ENCODE peak calls at places on chromosomes 1 and 21, in ten cellular contexts. A is HCT116, Q is right lobe of liver, E is upper lobe of left lung, U is gastrocnemius medialis, T is heart left ventricle, O is body of pancreas, G is GM12878, I is HepG2, K is K562. W is an unnamed sample.

GRCh38 chr1:30778156-30778978 is 20.8 kb upstream of the LAPTM5 start:
- ATAC-seq in A (peak), Q (no peak), E (peak), U (no peak), T (no peak), O (no peak), G (peak), I (no peak), K (peak), W (no peak)

GRCh38 chr1:198678901-198679329 is 40.1 kb downstream of the PTPRC start:
- ATAC-seq in A (no peak), Q (peak), E (no peak), U (no peak), T (no peak), O (no peak), G (peak), I (no peak), K (no peak), W (no peak)

GRCh38 chr1:234216116-234216703 is 157.0 kb upstream of the COA6 start:
- ATAC-seq in A (no peak), Q (no peak), E (no peak), U (no peak), T (no peak), O (no peak), G (peak), I (no peak), K (no peak), W (no peak)

GRCh38 chr1:25572708-25573590 is 29.5 kb downstream of the LDLRAP1 start:
- ATAC-seq in A (peak), Q (peak), E (peak), U (no peak), T (peak), O (peak), G (peak), I (peak), K (peak), W (no peak)

GRCh38 chr1:62194651-62195282 is at the start of gene L1TD1:
- ATAC-seq in A (no peak), Q (no peak), E (peak), U (no peak), T (peak), O (no peak), G (no peak), I (no peak), K (no peak), W (peak)

GRCh38 chr1:160177231-160177630 is 13.1 kb upstream of the CASQ1 start:
- ATAC-seq in A (no peak), Q (no peak), E (no peak), U (no peak), T (no peak), O (no peak), G (peak), I (no peak), K (no peak), W (no peak)

GRCh38 chr1:109761227-109762038 is 2.3 kb downstream of the EPS8L3 start:
- ATAC-seq in A (no peak), Q (no peak), E (no peak), U (no peak), T (peak), O (no peak), G (no peak), I (no peak), K (no peak), W (no peak)

GRCh38 chr1:100810360-100810759 is 84.3 kb downstream of the EXTL2 start:
- ATAC-seq in A (no peak), Q (no peak), E (no peak), U (no peak), T (no peak), O (no peak), G (no peak), I (no peak), K (peak), W (no peak)

GRCh38 chr1:233909195-233909594 is 4.7 kb downstream of the SLC35F3 start:
- ATAC-seq in A (peak), Q (no peak), E (no peak), U (no peak), T (no peak), O (peak), G (no peak), I (no peak), K (no peak), W (no peak)

GRCh38 chr1:67005068-67005467 is 48.9 kb downstream of the SLC35D1 start:
- ATAC-seq in A (no peak), Q (peak), E (peak), U (no peak), T (peak), O (no peak), G (no peak), I (no peak), K (no peak), W (no peak)

GRCh38 chr1:160256396-160257046 is 5.8 kb downstream of the DCAF8 start:
- ATAC-seq in A (no peak), Q (no peak), E (no peak), U (no peak), T (no peak), O (no peak), G (no peak), I (no peak), K (no peak), W (no peak)

GRCh38 chr1:81920245-81920740 is 119.6 kb downstream of the ADGRL2 start:
- ATAC-seq in A (no peak), Q (peak), E (peak), U (peak), T (peak), O (peak), G (peak), I (no peak), K (no peak), W (peak)

GRCh38 chr1:116445534-116445933 is 72.5 kb downstream of the ATP1A1 start:
- ATAC-seq in A (no peak), Q (no peak), E (no peak), U (no peak), T (no peak), O (no peak), G (no peak), I (no peak), K (no peak), W (no peak)

GRCh38 chr1:2046225-2046917 is 3.8 kb upstream of the PRKCZ start:
- ATAC-seq in A (peak), Q (peak), E (no peak), U (no peak), T (peak), O (peak), G (peak), I (peak), K (peak), W (no peak)

GRCh38 chr1:160338580-160338979 is 4.5 kb downstream of the COPA start:
- ATAC-seq in A (no peak), Q (no peak), E (peak), U (no peak), T (no peak), O (no peak), G (no peak), I (no peak), K (no peak), W (no peak)

GRCh38 chr21:18384771-18385170 is 18.8 kb downstream of the TMPRSS15 start:
- ATAC-seq in A (no peak), Q (peak), E (no peak), U (no peak), T (no peak), O (no peak), G (no peak), I (no peak), K (no peak), W (no peak)

GRCh38 chr1:64948905-64949833 is 17.2 kb downstream of the JAK1 start:
- ATAC-seq in A (no peak), Q (no peak), E (no peak), U (no peak), T (no peak), O (peak), G (no peak), I (no peak), K (peak), W (no peak)

GRCh38 chr1:154454391-154455120 is 47.5 kb upstream of the TDRD10 start:
- ATAC-seq in A (no peak), Q (peak), E (peak), U (no peak), T (no peak), O (no peak), G (peak), I (no peak), K (no peak), W (no peak)

GRCh38 chr1:31318146-31318545 is 21.3 kb downstream of the ZCCHC17 start:
- ATAC-seq in A (no peak), Q (no peak), E (no peak), U (no peak), T (no peak), O (no peak), G (no peak), I (no peak), K (no peak), W (no peak)

GRCh38 chr21:35503646-35504045 is 454.5 kb upstream of the RUNX1 start:
- ATAC-seq in A (no peak), Q (peak), E (peak), U (no peak), T (no peak), O (no peak), G (no peak), I (no peak), K (no peak), W (no peak)

GRCh38 chr1:175580351-175580750 is 163.0 kb downstream of the TNR start:
- ATAC-seq in A (no peak), Q (no peak), E (no peak), U (no peak), T (no peak), O (no peak), G (no peak), I (no peak), K (no peak), W (no peak)

GRCh38 chr1:193799371-193799770 is 613.0 kb upstream of the B3GALT2 start:
- ATAC-seq in A (no peak), Q (no peak), E (no peak), U (no peak), T (peak), O (no peak), G (no peak), I (no peak), K (no peak), W (no peak)

GRCh38 chr1:156506450-156506849 is 5.9 kb upstream of the MEF2D start:
- ATAC-seq in A (no peak), Q (no peak), E (no peak), U (no peak), T (no peak), O (no peak), G (no peak), I (no peak), K (no peak), W (no peak)

GRCh38 chr1:156504821-156505678 is 4.5 kb upstream of the MEF2D start:
- ATAC-seq in A (peak), Q (peak), E (peak), U (peak), T (peak), O (peak), G (peak), I (peak), K (peak), W (peak)

GRCh38 chr1:156504062-156504813 is 3.7 kb upstream of the MEF2D start:
- ATAC-seq in A (no peak), Q (no peak), E (no peak), U (no peak), T (no peak), O (no peak), G (peak), I (peak), K (no peak), W (no peak)

GRCh38 chr1:156503672-156504055 is 3.1 kb upstream of the MEF2D start:
- ATAC-seq in A (no peak), Q (no peak), E (no peak), U (no peak), T (no peak), O (no peak), G (no peak), I (no peak), K (no peak), W (no peak)

GRCh38 chr1:156505679-156506298 is 5.2 kb upstream of the MEF2D start:
- ATAC-seq in A (no peak), Q (no peak), E (no peak), U (no peak), T (no peak), O (no peak), G (no peak), I (no peak), K (no peak), W (no peak)
- TF ChIP-seq POLR2A in A (no peak), Q (no peak), E (no peak), U (no peak), T (no peak), O (no peak), G (no peak), I (no peak), K (no peak), W (no peak)

GRCh38 chr1:111469539-111469938 is 4.2 kb upstream of the C1orf162 start:
- ATAC-seq in A (no peak), Q (no peak), E (no peak), U (no peak), T (no peak), O (no peak), G (no peak), I (no peak), K (no peak), W (no peak)

GRCh38 chr1:111465754-111466153 is 8.0 kb upstream of the C1orf162 start:
- ATAC-seq in A (no peak), Q (no peak), E (no peak), U (no peak), T (no peak), O (no peak), G (no peak), I (no peak), K (no peak), W (no peak)

GRCh38 chr1:111466480-111466879 is 7.3 kb upstream of the C1orf162 start:
- ATAC-seq in A (no peak), Q (no peak), E (no peak), U (no peak), T (no peak), O (no peak), G (no peak), I (no peak), K (no peak), W (no peak)

GRCh38 chr1:111468717-111469100 is 5.1 kb upstream of the C1orf162 start:
- ATAC-seq in A (no peak), Q (no peak), E (no peak), U (no peak), T (no peak), O (no peak), G (no peak), I (no peak), K (no peak), W (no peak)

DNA sequence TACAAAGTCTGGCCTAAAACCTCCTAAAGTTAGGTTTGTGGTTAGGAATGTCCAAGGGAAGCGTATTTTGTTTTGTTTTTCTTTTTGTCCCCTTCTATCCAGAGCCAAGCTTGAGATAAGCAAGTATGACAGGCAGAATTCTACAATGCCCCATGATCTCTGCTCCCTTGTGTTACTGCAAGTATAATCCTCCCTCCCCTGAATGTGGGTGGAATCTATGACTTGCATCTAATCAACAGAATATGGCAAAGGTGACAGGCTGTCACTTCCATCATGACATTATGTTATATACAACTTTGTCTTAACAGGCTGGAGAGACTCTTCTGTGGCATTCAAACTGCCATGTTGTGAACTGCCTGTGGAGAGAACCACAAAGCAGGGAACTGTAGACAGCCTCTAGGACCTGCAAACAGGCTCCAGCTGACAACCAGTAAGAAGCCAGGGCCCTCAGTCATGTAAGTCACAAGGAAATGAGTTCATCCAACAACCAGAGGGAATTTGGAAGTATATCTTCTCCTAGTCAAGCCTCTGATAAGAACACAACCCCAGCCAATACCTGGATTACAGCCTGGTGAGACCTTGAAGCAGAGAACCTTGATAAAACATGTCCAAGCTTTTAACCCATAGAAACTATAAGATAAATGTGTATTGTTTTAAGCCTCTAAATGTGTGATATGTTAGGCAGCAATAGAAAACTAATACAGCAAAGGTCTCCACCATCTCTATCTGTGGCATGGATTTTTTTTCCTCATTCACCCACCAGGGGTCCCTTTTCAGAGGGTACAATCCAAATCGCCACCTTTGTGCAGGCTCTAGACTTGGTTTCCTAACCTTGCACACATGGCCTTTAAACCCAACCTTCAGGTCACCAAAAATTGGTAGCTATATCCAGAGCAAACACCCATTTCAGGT is 5.7 kb upstream of the C1orf162 start:
- ATAC-seq in A (no peak), Q (no peak), E (no peak), U (no peak), T (peak), O (no peak), G (no peak), I (peak), K (peak), W (no peak)
- TF ChIP-seq CTCF in A (no peak), Q (no peak), E (no peak), U (no peak), T (no peak), O (no peak), G (peak), I (no peak), K (no peak), W (no peak)

GRCh38 chr1:32773764-32774463 is 43.2 kb downstream of the YARS1 start:
- ATAC-seq in A (peak), Q (no peak), E (no peak), U (no peak), T (no peak), O (no peak), G (peak), I (no peak), K (peak), W (no peak)
- TF ChIP-seq POLR2A in A (no peak), Q (no peak), E (no peak), U (no peak), T (no peak), O (peak), G (peak), I (peak), K (peak), W (no peak)

DNA sequence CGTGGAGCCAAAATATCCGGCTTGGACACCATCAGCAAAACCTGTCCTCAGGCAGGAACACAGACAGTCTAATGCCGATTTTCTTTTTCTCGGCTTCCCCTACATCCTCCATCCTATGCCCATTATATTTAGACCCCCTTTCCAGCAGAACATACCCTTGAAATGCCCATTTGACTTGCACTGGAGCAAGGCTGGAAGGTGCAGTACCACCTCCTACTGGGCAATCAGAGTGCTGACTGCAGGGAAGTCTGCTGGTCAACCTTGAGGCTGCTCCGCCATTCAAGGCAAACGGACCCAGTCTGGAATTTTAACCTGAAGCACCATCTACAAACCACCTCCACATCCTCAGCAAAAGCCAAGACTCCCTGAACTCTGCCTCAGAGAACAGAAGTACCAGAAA is 79.5 kb downstream of the TIAM1 start:
- ATAC-seq in A (no peak), Q (no peak), E (no peak), U (no peak), T (no peak), O (no peak), G (no peak), I (no peak), K (peak), W (no peak)
- TF ChIP-seq CTCF in A (peak), Q (no peak), E (no peak), U (no peak), T (no peak), O (no peak), G (no peak), I (no peak), K (no peak), W (no peak)

GRCh38 chr1:33275706-33276572 is 19.6 kb downstream of the ZNF362 start:
- ATAC-seq in A (no peak), Q (no peak), E (no peak), U (no peak), T (no peak), O (no peak), G (no peak), I (no peak), K (no peak), W (no peak)
- TF ChIP-seq POLR2A in A (no peak), Q (no peak), E (no peak), U (no peak), T (no peak), O (no peak), G (peak), I (no peak), K (no peak), W (no peak)

DNA sequence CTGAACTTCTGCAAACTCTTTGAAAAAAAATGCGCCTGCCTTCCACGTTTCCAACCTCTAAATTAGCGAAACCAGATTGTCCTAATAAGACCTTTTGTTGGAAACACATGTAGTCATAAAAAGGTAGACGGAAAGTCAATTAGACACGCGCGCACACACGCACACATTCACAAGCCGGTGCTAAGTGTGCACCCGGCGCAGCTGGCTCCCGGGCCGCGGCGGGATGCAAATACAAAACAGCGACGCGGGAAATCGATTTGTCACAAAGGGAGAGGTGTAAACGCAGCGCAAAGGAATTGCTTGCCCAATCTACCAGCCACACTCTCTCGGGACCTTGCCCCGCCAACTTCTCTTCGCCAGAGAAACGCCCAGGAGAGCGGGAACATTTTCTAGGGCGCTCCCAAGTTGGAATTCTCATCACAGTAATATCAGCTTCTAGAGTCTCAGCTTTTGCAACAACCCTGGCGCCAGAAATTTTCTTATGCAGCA is 4.4 kb downstream of the PRRX1 start:
- ATAC-seq in A (no peak), Q (peak), E (no peak), U (peak), T (no peak), O (no peak), G (no peak), I (no peak), K (no peak), W (no peak)
- TF ChIP-seq CTCF in A (no peak), Q (no peak), E (no peak), U (no peak), T (no peak), O (no peak), G (no peak), I (no peak), K (no peak), W (no peak)

DNA sequence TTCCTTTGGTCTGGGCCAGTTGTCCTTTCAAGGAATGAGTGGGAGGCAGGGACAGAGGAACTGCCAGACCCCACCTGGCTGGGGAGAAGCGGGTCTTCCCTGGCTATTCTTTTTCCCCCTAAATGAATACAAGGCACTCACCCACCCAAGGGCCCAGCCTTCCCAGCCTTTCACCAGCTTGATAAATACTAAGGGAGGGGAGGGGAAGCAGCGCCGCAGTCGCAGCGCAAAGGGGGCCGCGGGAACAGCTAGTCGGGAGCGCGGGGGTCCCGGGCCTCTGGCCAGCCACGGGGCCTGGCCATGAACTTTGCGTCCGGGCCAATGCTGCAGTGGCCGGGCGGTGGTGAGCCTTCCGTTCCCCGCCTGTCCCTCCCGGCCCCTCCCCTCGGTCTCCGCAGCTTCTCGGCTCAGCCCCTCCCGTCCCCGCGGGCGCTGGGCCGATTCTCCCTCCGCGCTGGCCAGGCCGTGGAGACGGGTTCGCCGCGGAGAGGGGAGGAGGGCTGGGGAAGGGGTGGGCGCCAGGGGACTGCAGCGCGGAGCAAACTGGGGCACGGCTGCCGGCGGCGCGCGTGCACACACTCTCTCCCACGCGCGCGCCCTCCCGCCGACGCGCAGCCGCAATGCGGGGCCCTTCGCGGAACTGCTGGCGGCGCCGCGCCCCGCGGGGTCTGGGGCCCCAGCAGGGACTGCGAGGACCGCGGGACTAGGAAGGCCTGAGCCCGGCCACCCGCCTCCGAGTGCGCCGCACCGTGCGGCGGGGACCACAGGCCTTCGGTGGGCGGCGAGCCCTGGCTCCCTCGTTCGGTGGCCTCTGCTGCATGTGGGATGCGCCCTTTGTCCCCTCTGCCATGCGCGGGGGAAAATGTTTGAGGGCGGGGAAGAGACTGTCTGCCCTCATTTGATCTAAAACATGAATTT is 91.0 kb upstream of the VAMP3 start:
- ATAC-seq in A (peak), Q (peak), E (peak), U (peak), T (peak), O (peak), G (no peak), I (peak), K (peak), W (peak)
- TF ChIP-seq POLR2A in A (no peak), Q (no peak), E (no peak), U (no peak), T (no peak), O (peak), G (no peak), I (peak), K (no peak), W (no peak)

GRCh38 chr1:5975133-5975880 is 16.9 kb downstream of the NPHP4 start:
- ATAC-seq in A (peak), Q (peak), E (peak), U (peak), T (peak), O (peak), G (peak), I (peak), K (peak), W (no peak)
- TF ChIP-seq CTCF in A (peak), Q (peak), E (peak), U (peak), T (peak), O (peak), G (peak), I (peak), K (peak), W (peak)

W was measured in gastroesophageal sphincter.